ENCODE peak calls at places on chromosomes 7 and 10, in eight cellular contexts. O is psoas muscle, J is mammary epithelial cell, Q is heart left ventricle, X is RWPE1, T is A549, Y is ascending aorta, V is cardiac muscle cell. R is an unnamed sample.

GRCh38 chr7:28990200-28990960 is 32.2 kb upstream of the TRIL start:
- DNase-seq in O (peak), J (no peak), Q (peak), X (no peak), T (no peak), Y (no peak), V (peak), R (peak)

GRCh38 chr10:17276756-17277424 is 48.8 kb downstream of the VIM start:
- DNase-seq in O (no peak), J (no peak), Q (no peak), X (no peak), T (no peak), Y (no peak), V (no peak), R (no peak)

GRCh38 chr10:47340613-47341170 is 7.5 kb upstream of the RBP3 start:
- DNase-seq in O (peak), J (peak), Q (no peak), X (peak), T (peak), Y (no peak), V (peak), R (peak)

GRCh38 chr7:77699056-77699455 is 2.8 kb downstream of the RSBN1L start:
- DNase-seq in O (no peak), J (peak), Q (no peak), X (no peak), T (no peak), Y (no peak), V (no peak), R (no peak)

GRCh38 chr7:116984917-116985316 is 31.6 kb downstream of the ST7 start:
- DNase-seq in O (no peak), J (no peak), Q (no peak), X (peak), T (peak), Y (no peak), V (peak), R (peak)

GRCh38 chr7:132655071-132655761 is 78.9 kb upstream of the PLXNA4 start:
- DNase-seq in O (peak), J (no peak), Q (peak), X (no peak), T (no peak), Y (no peak), V (peak), R (peak)

GRCh38 chr10:129968937-129969527 is 5.0 kb upstream of the EBF3 start:
- DNase-seq in O (peak), J (no peak), Q (no peak), X (no peak), T (peak), Y (no peak), V (peak), R (peak)

GRCh38 chr7:134616611-134617010 is 30.0 kb upstream of the BPGM start:
- DNase-seq in O (no peak), J (no peak), Q (no peak), X (no peak), T (no peak), Y (no peak), V (no peak), R (no peak)

GRCh38 chr7:23315366-23315765 is 16.2 kb downstream of the MALSU1 start:
- DNase-seq in O (no peak), J (peak), Q (no peak), X (no peak), T (no peak), Y (no peak), V (peak), R (no peak)

GRCh38 chr7:37683263-37684120 is at the start of gene GPR141:
- DNase-seq in O (no peak), J (no peak), Q (no peak), X (no peak), T (no peak), Y (no peak), V (no peak), R (no peak)

GRCh38 chr7:4682621-4683042 is 537 bp downstream of the FOXK1 start:
- DNase-seq in O (peak), J (peak), Q (peak), X (no peak), T (peak), Y (no peak), V (peak), R (no peak)

GRCh38 chr7:134174797-134175261 is 47.7 kb downstream of the LRGUK start:
- DNase-seq in O (no peak), J (peak), Q (no peak), X (peak), T (peak), Y (no peak), V (peak), R (peak)

GRCh38 chr7:2357165-2357564 is 2.5 kb downstream of the EIF3B start:
- DNase-seq in O (peak), J (peak), Q (no peak), X (no peak), T (no peak), Y (no peak), V (no peak), R (no peak)

GRCh38 chr10:110425684-110426293 is 71.9 kb upstream of the DUSP5 start:
- DNase-seq in O (peak), J (peak), Q (no peak), X (no peak), T (peak), Y (no peak), V (peak), R (no peak)

GRCh38 chr7:46468753-46469356 is 547.8 kb upstream of the IGFBP3 start:
- DNase-seq in O (no peak), J (peak), Q (no peak), X (no peak), T (peak), Y (no peak), V (peak), R (peak)

GRCh38 chr7:47458057-47458456 is 123.9 kb downstream of the TNS3 start:
- DNase-seq in O (peak), J (peak), Q (peak), X (peak), T (no peak), Y (no peak), V (peak), R (no peak)

GRCh38 chr7:7185382-7185989 is 3.1 kb downstream of the C1GALT1 start:
- DNase-seq in O (no peak), J (no peak), Q (no peak), X (no peak), T (no peak), Y (no peak), V (no peak), R (no peak)

GRCh38 chr7:31443457-31443856 is 70.4 kb upstream of the ITPRID1 start:
- DNase-seq in O (no peak), J (peak), Q (no peak), X (peak), T (peak), Y (no peak), V (peak), R (peak)

GRCh38 chr10:14163374-14164125 is 167.2 kb downstream of the FRMD4A start:
- DNase-seq in O (no peak), J (no peak), Q (no peak), X (no peak), T (no peak), Y (no peak), V (no peak), R (no peak)

GRCh38 chr10:59623100-59623822 is 86.4 kb downstream of the SLC16A9 start:
- DNase-seq in O (no peak), J (no peak), Q (no peak), X (no peak), T (no peak), Y (no peak), V (no peak), R (no peak)

GRCh38 chr10:128186959-128187787 is 61.0 kb upstream of the MKI67 start:
- DNase-seq in O (no peak), J (no peak), Q (no peak), X (no peak), T (no peak), Y (no peak), V (no peak), R (no peak)

GRCh38 chr7:35599642-35600041 is 95.3 kb downstream of the HERPUD2 start:
- DNase-seq in O (no peak), J (no peak), Q (no peak), X (no peak), T (no peak), Y (no peak), V (no peak), R (no peak)

GRCh38 chr7:137404918-137405317 is 61.4 kb upstream of the PTN start:
- DNase-seq in O (no peak), J (peak), Q (no peak), X (no peak), T (no peak), Y (no peak), V (no peak), R (no peak)

GRCh38 chr7:122136639-122137253 is 7.3 kb downstream of the AASS start:
- DNase-seq in O (no peak), J (peak), Q (no peak), X (no peak), T (no peak), Y (no peak), V (peak), R (peak)

GRCh38 chr7:1555813-1556540 is at the start of gene TMEM184A:
- DNase-seq in O (peak), J (peak), Q (no peak), X (peak), T (peak), Y (no peak), V (no peak), R (no peak)

GRCh38 chr10:21926358-21926890 is 77.1 kb downstream of the DNAJC1 start:
- DNase-seq in O (no peak), J (peak), Q (no peak), X (no peak), T (peak), Y (no peak), V (no peak), R (no peak)

GRCh38 chr10:29135318-29135717 is 153.6 kb upstream of the LYZL1 start:
- DNase-seq in O (no peak), J (no peak), Q (no peak), X (no peak), T (no peak), Y (no peak), V (no peak), R (no peak)

GRCh38 chr7:14855033-14855794 is 47.3 kb downstream of the DGKB start:
- DNase-seq in O (no peak), J (no peak), Q (no peak), X (no peak), T (no peak), Y (no peak), V (no peak), R (no peak)

GRCh38 chr7:63521-64021 is 128.8 kb upstream of the FAM20C start:
- DNase-seq in O (peak), J (no peak), Q (no peak), X (no peak), T (no peak), Y (peak), V (no peak), R (no peak)

GRCh38 chr10:44958196-44958896 is 1.3 kb upstream of the RASSF4 start:
- DNase-seq in O (no peak), J (peak), Q (peak), X (peak), T (no peak), Y (no peak), V (peak), R (no peak)

GRCh38 chr7:127034171-127034806 is 218.5 kb downstream of the GRM8 start:
- DNase-seq in O (no peak), J (no peak), Q (no peak), X (no peak), T (no peak), Y (no peak), V (no peak), R (no peak)

GRCh38 chr10:13001887-13002212 is 337 bp upstream of the CCDC3 start:
- DNase-seq in O (no peak), J (no peak), Q (no peak), X (no peak), T (no peak), Y (no peak), V (no peak), R (no peak)

GRCh38 chr10:96826438-96826837 is 5.7 kb upstream of the LCOR start:
- DNase-seq in O (no peak), J (no peak), Q (no peak), X (no peak), T (no peak), Y (no peak), V (no peak), R (no peak)

GRCh38 chr10:50512214-50512595 is 111.6 kb downstream of the SGMS1 start:
- DNase-seq in O (no peak), J (no peak), Q (no peak), X (no peak), T (no peak), Y (no peak), V (peak), R (no peak)

GRCh38 chr7:71652551-71652950 is 520.6 kb downstream of the GALNT17 start:
- DNase-seq in O (no peak), J (no peak), Q (no peak), X (no peak), T (no peak), Y (no peak), V (no peak), R (no peak)

GRCh38 chr10:59091239-59091638 is 85.2 kb upstream of the PHYHIPL start:
- DNase-seq in O (no peak), J (no peak), Q (no peak), X (no peak), T (no peak), Y (no peak), V (no peak), R (no peak)

GRCh38 chr10:102119417-102120141 is 589 bp downstream of the LDB1 start:
- DNase-seq in O (peak), J (peak), Q (peak), X (peak), T (peak), Y (peak), V (peak), R (peak)

GRCh38 chr7:84176716-84177115 is 17.9 kb downstream of the SEMA3A start:
- DNase-seq in O (no peak), J (peak), Q (no peak), X (peak), T (no peak), Y (no peak), V (peak), R (peak)

DNA sequence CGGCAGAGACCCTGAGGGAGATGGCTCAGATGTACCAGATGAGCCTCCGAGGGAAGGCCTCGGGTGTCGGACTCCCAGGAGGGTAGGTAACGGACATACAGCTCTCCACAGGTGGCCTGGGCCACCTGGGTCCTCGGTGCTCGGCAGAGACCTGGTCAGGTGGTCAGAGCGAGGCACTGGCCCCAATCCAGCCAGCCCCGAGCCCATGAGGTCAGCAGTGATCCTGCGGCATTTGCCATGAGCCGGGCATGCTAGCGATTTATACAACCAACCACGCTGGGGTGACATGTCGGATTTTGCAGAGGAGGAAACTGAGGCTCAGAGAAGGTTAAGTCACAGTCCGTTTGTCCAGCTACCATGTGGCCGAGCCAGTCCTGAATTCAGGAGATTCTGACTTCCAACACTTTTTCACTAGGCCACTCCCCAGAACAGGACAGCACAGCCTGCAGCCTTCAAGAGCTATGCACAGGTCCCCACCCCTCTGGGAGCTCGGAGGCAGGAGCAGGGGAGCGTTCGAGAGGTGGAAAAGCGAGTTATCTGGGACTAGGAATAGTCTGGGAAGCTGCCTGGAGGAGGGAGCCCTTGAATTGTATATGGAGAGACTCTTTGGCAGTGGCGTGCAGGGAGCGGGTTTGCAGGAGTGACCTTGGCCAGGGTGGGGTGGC is 13.5 kb downstream of the LDB3 start:
- DNase-seq in O (no peak), J (no peak), Q (no peak), X (no peak), T (no peak), Y (no peak), V (no peak), R (no peak)
- H3K27ac ChIP-seq in O (peak), J (no peak), Q (peak), X (no peak), T (no peak), Y (peak), V (peak), R (no peak)

GRCh38 chr10:122514045-122514840 is 46.3 kb upstream of the DMBT1 start:
- DNase-seq in O (no peak), J (peak), Q (no peak), X (no peak), T (no peak), Y (no peak), V (peak), R (no peak)

GRCh38 chr10:122513053-122513452 is 47.5 kb upstream of the DMBT1 start:
- DNase-seq in O (no peak), J (no peak), Q (no peak), X (no peak), T (no peak), Y (no peak), V (no peak), R (no peak)

GRCh38 chr10:122516733-122517132 is 43.8 kb upstream of the DMBT1 start:
- DNase-seq in O (no peak), J (no peak), Q (no peak), X (no peak), T (no peak), Y (no peak), V (no peak), R (no peak)

GRCh38 chr10:122515588-122516231 is 44.8 kb upstream of the DMBT1 start:
- DNase-seq in O (peak), J (peak), Q (no peak), X (no peak), T (no peak), Y (no peak), V (peak), R (no peak)

GRCh38 chr10:122515022-122515424 is 45.5 kb upstream of the DMBT1 start:
- DNase-seq in O (peak), J (no peak), Q (no peak), X (no peak), T (no peak), Y (no peak), V (peak), R (no peak)
- H3K27ac ChIP-seq in O (peak), J (no peak), Q (peak), X (peak), T (no peak), Y (no peak), V (no peak), R (no peak)

GRCh38 chr7:107384025-107384424 is 85.8 kb upstream of the GPR22 start:
- DNase-seq in O (no peak), J (no peak), Q (no peak), X (no peak), T (no peak), Y (no peak), V (no peak), R (peak)

GRCh38 chr7:107388604-107389003 is 81.3 kb upstream of the GPR22 start:
- DNase-seq in O (no peak), J (no peak), Q (no peak), X (no peak), T (no peak), Y (no peak), V (no peak), R (no peak)

GRCh38 chr7:107387573-107388219 is 82.2 kb upstream of the GPR22 start:
- DNase-seq in O (no peak), J (no peak), Q (no peak), X (no peak), T (no peak), Y (peak), V (peak), R (no peak)

GRCh38 chr7:107386543-107386900 is 83.3 kb upstream of the GPR22 start:
- DNase-seq in O (no peak), J (no peak), Q (no peak), X (no peak), T (no peak), Y (no peak), V (no peak), R (no peak)

GRCh38 chr7:107387077-107387476 is 82.8 kb upstream of the GPR22 start:
- DNase-seq in O (peak), J (no peak), Q (peak), X (no peak), T (no peak), Y (peak), V (peak), R (no peak)
- H3K27ac ChIP-seq in O (no peak), J (no peak), Q (no peak), X (no peak), T (no peak), Y (peak), V (peak), R (no peak)

DNA sequence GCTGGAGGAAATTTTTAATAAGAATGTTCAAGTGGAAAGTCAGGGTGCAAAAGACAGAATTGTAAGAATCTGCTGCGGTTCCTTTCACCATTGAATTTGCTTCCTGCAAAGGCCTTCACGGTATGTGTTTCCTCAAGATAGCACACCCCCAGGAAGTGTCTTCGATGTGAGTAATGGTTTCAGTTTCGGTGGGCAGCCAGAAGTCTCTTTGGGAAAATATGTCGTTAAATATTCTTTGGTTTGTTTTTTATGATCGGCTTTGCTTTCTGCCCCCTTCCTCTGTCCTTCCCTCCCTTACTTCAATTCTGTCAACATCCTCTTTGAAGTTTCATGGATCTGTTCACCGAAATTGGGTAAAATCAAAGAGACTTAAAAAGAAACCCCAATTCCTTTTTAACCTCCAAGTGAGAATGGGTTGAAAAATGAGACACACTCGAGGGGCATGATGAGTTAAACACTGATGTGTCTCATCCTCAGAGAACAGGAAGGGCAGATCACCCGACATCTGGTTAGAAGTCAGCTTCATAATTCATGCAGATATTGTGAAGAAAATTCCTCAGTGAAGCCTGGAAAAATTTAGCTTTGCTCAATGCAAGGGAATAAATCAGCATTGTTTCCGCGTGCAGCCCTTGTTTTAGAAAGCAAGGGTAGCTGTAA is 170.8 kb upstream of the HABP2 start:
- DNase-seq in O (no peak), J (no peak), Q (peak), X (no peak), T (no peak), Y (no peak), V (peak), R (peak)
- H3K27ac ChIP-seq in O (peak), J (no peak), Q (peak), X (no peak), T (no peak), Y (no peak), V (no peak), R (no peak)

GRCh38 chr10:132662186-132662920 is 123.6 kb downstream of the NKX6-2 start:
- DNase-seq in O (peak), J (no peak), Q (no peak), X (no peak), T (no peak), Y (no peak), V (no peak), R (no peak)

GRCh38 chr10:132665946-132666732 is 119.8 kb downstream of the NKX6-2 start:
- DNase-seq in O (no peak), J (peak), Q (no peak), X (peak), T (peak), Y (no peak), V (peak), R (peak)

GRCh38 chr10:132664883-132665282 is 121.1 kb downstream of the NKX6-2 start:
- DNase-seq in O (peak), J (no peak), Q (no peak), X (no peak), T (no peak), Y (no peak), V (no peak), R (no peak)

GRCh38 chr10:132664407-132664806 is 121.5 kb downstream of the NKX6-2 start:
- DNase-seq in O (peak), J (no peak), Q (no peak), X (no peak), T (no peak), Y (no peak), V (no peak), R (no peak)

GRCh38 chr10:132663666-132664365 is 122.1 kb downstream of the NKX6-2 start:
- DNase-seq in O (peak), J (peak), Q (no peak), X (no peak), T (no peak), Y (no peak), V (no peak), R (no peak)
- H3K27ac ChIP-seq in O (no peak), J (no peak), Q (no peak), X (no peak), T (no peak), Y (no peak), V (no peak), R (no peak)

DNA sequence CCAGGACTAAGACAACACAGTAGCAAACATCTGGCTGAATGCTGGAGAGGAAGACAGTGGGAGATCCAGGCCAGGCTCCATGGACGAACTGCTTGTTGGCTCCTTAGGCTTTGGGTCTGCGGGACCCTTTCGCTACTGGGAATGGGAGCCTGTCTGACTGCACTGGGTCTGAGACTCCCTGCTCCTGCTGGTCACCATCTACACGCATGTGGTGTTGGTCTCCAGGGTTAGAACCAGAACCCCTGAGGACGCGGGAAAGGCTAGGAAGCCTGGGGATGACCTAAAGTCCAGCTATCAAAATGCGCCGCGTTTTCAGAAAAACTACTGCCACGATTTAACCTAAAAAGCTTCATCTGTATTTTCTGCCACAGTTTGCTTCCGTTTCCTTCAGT is 817 bp upstream of the DNAJB6 start:
- DNase-seq in O (peak), J (no peak), Q (no peak), X (no peak), T (no peak), Y (no peak), V (no peak), R (no peak)
- H3K27ac ChIP-seq in O (peak), J (peak), Q (peak), X (peak), T (peak), Y (peak), V (peak), R (peak)

R was measured in A673.